ENCODE peak calls at places on chromosomes 6 and 20, in seven cellular contexts. S, W, O, X, A, D and N are unnamed samples. For H3K27me3, the result is how much of the 10 kb centered on the place peaks cover.

GRCh38 chr6:168526841-168527281 is 85.9 kb downstream of the SMOC2 start:
- DNase-seq in O (no peak), S (peak), D (peak), X (no peak), A (no peak), W (no peak), N (no peak)

GRCh38 chr6:14671261-14671681 is 553.7 kb downstream of the CD83 start:
- DNase-seq in X (peak), W (no peak), D (peak), A (peak), O (no peak), S (peak), N (no peak)

GRCh38 chr20:11978496-11978895 is 60.8 kb downstream of the BTBD3 start:
- DNase-seq in X (no peak), A (no peak), D (no peak), O (no peak), S (no peak), W (no peak), N (no peak)

GRCh38 chr6:107264357-107264831 is 149.1 kb upstream of the BEND3 start:
- DNase-seq in D (no peak), X (peak), A (peak), W (no peak), S (no peak), O (no peak), N (no peak)

GRCh38 chr6:22600059-22600458 is 30.7 kb downstream of the HDGFL1 start:
- DNase-seq in W (no peak), O (no peak), A (peak), X (no peak), D (no peak), S (no peak), N (no peak)

GRCh38 chr20:52833901-52834300 is 138.3 kb upstream of the TSHZ2 start:
- DNase-seq in S (no peak), W (no peak), D (no peak), A (no peak), O (no peak), X (no peak), N (no peak)

GRCh38 chr6:113697642-113698410 is 159.3 kb upstream of the MARCKS start:
- DNase-seq in X (peak), D (no peak), W (no peak), O (no peak), A (peak), S (no peak), N (peak)

GRCh38 chr6:28082939-28083338 is 2.6 kb downstream of the ZNF165 start:
- DNase-seq in W (no peak), O (no peak), A (no peak), S (no peak), X (no peak), D (no peak), N (no peak)

GRCh38 chr6:37624606-37625574 is 72.8 kb downstream of the MDGA1 start:
- DNase-seq in X (no peak), S (peak), D (peak), W (no peak), A (no peak), O (no peak), N (no peak)

GRCh38 chr6:14966111-14966901 is 279.6 kb upstream of the JARID2 start:
- DNase-seq in A (no peak), X (no peak), S (no peak), D (no peak), O (no peak), W (no peak), N (no peak)

GRCh38 chr20:2697768-2698167 is 5.2 kb downstream of the EBF4 start:
- DNase-seq in W (no peak), O (no peak), D (no peak), S (no peak), X (no peak), A (no peak), N (no peak)

GRCh38 chr6:7232351-7232750 is 80.6 kb downstream of the SSR1 start:
- DNase-seq in S (no peak), A (no peak), D (peak), W (no peak), O (no peak), X (no peak), N (no peak)

GRCh38 chr6:137389150-137389664 is 105.0 kb downstream of the OLIG3 start:
- DNase-seq in S (peak), O (no peak), D (no peak), W (no peak), A (no peak), X (no peak), N (no peak)

DNA sequence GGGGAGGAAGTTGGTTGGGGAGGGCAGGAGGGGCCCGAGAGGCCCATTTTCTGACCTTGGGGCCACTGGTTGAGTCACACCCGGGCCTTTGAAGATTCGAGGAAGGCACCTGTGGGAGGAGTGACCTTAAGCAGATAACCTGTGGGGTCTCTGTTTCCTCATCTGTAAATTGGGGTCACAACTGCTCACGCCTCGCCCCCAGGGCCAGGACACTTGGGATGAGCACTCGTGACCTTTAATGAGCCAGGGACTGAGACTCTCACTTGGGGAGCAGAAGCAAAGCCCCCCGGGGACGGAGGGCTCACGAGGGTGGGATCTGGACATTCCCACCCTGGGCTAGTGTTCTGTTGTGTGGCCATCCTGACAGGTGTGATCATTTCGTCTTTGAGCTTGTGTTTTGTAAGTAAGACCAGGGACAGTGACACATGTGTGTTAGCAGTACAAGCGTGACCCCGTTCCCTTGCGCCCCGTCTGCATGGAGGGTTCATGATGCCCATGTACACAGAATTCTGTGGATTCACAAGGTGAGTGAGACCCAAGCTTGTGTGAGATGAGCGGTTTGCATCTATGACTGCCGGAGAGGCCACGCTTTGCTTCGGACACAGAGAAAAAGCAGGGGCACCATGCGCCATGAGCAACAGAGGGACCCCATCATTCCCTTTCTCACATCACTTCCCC is 79.3 kb upstream of the PMEPA1 start:
- DNase-seq in X (no peak), O (no peak), S (no peak), W (no peak), D (no peak), A (no peak), N (no peak)
- H3K27me3 ChIP-seq in X (under half), O (under half), S (under half), W (under half), D (under half), A (under half), N (under half)

DNA sequence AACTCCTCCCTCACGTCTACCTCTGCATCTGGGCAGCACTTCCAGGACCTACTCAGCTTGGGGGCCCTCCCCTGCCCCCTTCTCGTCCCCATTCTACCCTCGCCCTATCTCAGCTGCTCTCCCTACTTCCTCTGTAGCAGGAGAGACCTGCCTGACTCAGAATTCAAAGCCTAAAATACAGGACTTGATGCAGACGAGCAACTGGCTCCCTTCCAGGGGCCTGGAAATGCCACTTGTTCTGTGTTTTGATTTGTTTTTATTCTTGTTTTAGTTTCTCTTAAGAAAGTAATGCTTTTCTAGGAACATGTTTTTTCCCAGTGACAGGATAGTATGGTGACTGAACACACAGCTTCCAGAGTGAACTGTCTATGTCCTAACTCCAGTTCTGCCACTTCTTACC is 320.4 kb upstream of the CDH4 start:
- DNase-seq in X (no peak), D (no peak), W (no peak), S (no peak), O (no peak), A (no peak), N (no peak)
- H3K27me3 ChIP-seq in X (under half), D (under half), W (half or more), S (under half), O (under half), A (under half), N (under half)

DNA sequence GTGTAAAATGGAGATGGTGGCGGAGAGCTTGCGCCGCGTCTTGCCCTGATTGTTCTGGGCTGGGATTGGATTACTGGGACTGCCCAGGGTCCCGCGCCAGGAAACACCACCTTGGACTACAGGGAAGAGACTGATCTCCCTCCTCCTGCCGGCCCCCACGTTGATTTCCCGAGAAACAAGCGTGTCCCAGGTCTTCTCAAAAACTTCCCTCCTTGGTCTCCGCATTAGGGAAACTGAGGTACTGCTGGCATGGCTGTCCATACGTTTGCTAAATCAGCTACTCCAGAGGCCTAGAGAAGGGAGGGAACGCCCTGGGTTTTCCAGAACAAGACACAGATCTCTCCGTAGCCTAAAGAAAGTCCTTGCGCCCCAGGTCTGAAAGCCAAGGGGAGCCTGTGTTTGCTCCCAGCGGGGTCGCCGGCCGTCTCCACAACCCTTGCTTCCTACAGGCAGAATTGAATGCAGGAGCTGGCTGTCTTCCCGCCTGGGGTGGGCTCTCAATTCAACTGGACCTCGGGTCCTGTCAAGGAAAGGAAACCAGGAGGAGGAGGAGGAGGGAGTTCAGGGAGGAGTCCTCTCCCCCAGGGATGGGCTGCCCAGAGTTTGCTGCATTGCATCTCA is 29.3 kb downstream of the TFAP2A start:
- DNase-seq in D (no peak), O (no peak), A (no peak), W (no peak), X (no peak), S (no peak), N (no peak)
- H3K27me3 ChIP-seq in D (under half), O (half or more), A (half or more), W (half or more), X (half or more), S (under half), N (under half)

GRCh38 chr6:50713226-50713625 is at the start of gene TFAP2D:
- DNase-seq in D (no peak), O (no peak), X (no peak), S (no peak), W (no peak), A (no peak), N (no peak)
- H3K27me3 ChIP-seq in D (under half), O (half or more), X (under half), S (under half), W (half or more), A (under half), N (under half)

GRCh38 chr20:21109144-21109543 is 3.0 kb upstream of the LINC00237 start:
- DNase-seq in W (no peak), X (no peak), D (no peak), S (no peak), A (no peak), O (no peak), N (no peak)
- H3K27me3 ChIP-seq in W (half or more), X (half or more), D (under half), S (under half), A (half or more), O (half or more), N (under half)

DNA sequence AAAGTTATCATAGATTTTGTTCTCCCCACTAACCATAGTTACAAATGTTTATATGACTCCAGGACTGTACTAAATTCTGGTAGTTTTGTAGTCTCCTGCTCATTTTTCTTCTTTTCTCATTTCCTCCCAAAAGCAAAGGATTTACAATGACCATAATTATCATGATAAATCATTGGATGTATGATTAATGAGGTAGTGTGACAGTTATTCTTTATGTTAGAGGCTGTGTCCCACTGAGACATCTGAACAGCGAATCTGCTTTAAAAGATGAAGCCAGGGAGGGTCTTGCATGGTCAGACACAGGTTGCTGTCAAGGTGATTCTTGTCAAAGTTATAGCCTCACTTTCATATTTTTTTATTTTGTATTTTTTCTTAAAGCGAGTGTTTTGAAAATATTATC is 285.2 kb upstream of the STXBP5 start:
- DNase-seq in A (no peak), O (no peak), X (no peak), D (no peak), W (no peak), S (no peak), N (no peak)
- H3K27me3 ChIP-seq in A (under half), O (under half), X (under half), D (under half), W (under half), S (under half), N (under half)

GRCh38 chr6:153140299-153140698 is 9.2 kb upstream of the RGS17 start:
- DNase-seq in W (no peak), D (no peak), A (no peak), X (no peak), O (no peak), S (no peak), N (no peak)
- H3K27me3 ChIP-seq in W (under half), D (under half), A (under half), X (under half), O (under half), S (under half), N (under half)

GRCh38 chr6:50843842-50844241 is 25.2 kb downstream of the TFAP2B start:
- DNase-seq in A (no peak), O (no peak), D (no peak), W (no peak), S (no peak), X (no peak), N (no peak)

GRCh38 chr6:50842861-50843384 is 24.3 kb downstream of the TFAP2B start:
- DNase-seq in A (no peak), O (no peak), X (no peak), D (no peak), W (no peak), S (no peak), N (no peak)

GRCh38 chr6:50840112-50840813 is 21.6 kb downstream of the TFAP2B start:
- DNase-seq in X (no peak), W (no peak), D (no peak), A (no peak), O (no peak), S (no peak), N (no peak)

GRCh38 chr6:50840814-50841192 is 22.1 kb downstream of the TFAP2B start:
- DNase-seq in D (no peak), S (no peak), O (no peak), X (no peak), W (no peak), A (no peak), N (no peak)

GRCh38 chr6:50842446-50842845 is 23.8 kb downstream of the TFAP2B start:
- DNase-seq in A (no peak), D (no peak), X (no peak), W (no peak), S (no peak), O (no peak), N (no peak)
- H3K27me3 ChIP-seq in A (under half), D (under half), X (under half), W (half or more), S (under half), O (half or more), N (under half)

GRCh38 chr6:128848169-128848935 is 34.6 kb upstream of the LAMA2 start:
- DNase-seq in W (no peak), A (no peak), X (no peak), D (no peak), O (no peak), S (no peak), N (no peak)

GRCh38 chr6:128844598-128844997 is 38.3 kb upstream of the LAMA2 start:
- DNase-seq in W (no peak), O (no peak), S (no peak), X (no peak), D (no peak), A (no peak), N (no peak)

GRCh38 chr6:128847481-128848168 is 35.3 kb upstream of the LAMA2 start:
- DNase-seq in S (no peak), O (no peak), A (no peak), W (no peak), X (no peak), D (no peak), N (no peak)
- H3K27me3 ChIP-seq in S (under half), O (under half), A (under half), W (under half), X (under half), D (under half), N (under half)